ENCODE peak calls at places on chromosomes 11 and 22, in seven cellular contexts. One of them, this sample, is unnamed.

GRCh38 chr11:119194811-119195210 is 9.5 kb downstream of the NHERF4 start:
- DNase-seq in body of pancreas: no peak
- DNase-seq in right cardiac atrium: no peak
- DNase-seq in SJSA1: no peak
- DNase-seq in right atrium auricular region: no peak
- DNase-seq in GM23338: no peak
- DNase-seq in ovary: no peak
- DNase-seq in this sample: no peak

GRCh38 chr11:90756617-90757016 is 533.8 kb upstream of the CHORDC1 start:
- DNase-seq in body of pancreas: no peak
- DNase-seq in right cardiac atrium: no peak
- DNase-seq in SJSA1: no peak
- DNase-seq in right atrium auricular region: no peak
- DNase-seq in GM23338: no peak
- DNase-seq in ovary: no peak
- DNase-seq in this sample: no peak

GRCh38 chr22:25478573-25478972 is 85.9 kb upstream of the GRK3 start:
- DNase-seq in body of pancreas: no peak
- DNase-seq in right cardiac atrium: no peak
- DNase-seq in SJSA1: no peak
- DNase-seq in right atrium auricular region: no peak
- DNase-seq in GM23338: no peak
- DNase-seq in ovary: no peak
- DNase-seq in this sample: no peak

GRCh38 chr22:44395116-44396005 is 82.6 kb upstream of the SHISAL1 start:
- DNase-seq in body of pancreas: no peak
- DNase-seq in right cardiac atrium: no peak
- DNase-seq in SJSA1: no peak
- DNase-seq in right atrium auricular region: peak
- DNase-seq in GM23338: no peak
- DNase-seq in ovary: peak
- DNase-seq in this sample: no peak

GRCh38 chr11:22752908-22753310 is 76.7 kb downstream of the SVIP start:
- DNase-seq in body of pancreas: no peak
- DNase-seq in right cardiac atrium: no peak
- DNase-seq in SJSA1: no peak
- DNase-seq in right atrium auricular region: no peak
- DNase-seq in GM23338: no peak
- DNase-seq in ovary: no peak
- DNase-seq in this sample: no peak

GRCh38 chr11:1038921-1039320 is 2.4 kb upstream of the MUC6 start:
- DNase-seq in body of pancreas: no peak
- DNase-seq in right cardiac atrium: peak
- DNase-seq in SJSA1: no peak
- DNase-seq in right atrium auricular region: no peak
- DNase-seq in GM23338: no peak
- DNase-seq in ovary: no peak
- DNase-seq in this sample: no peak

GRCh38 chr11:68206211-68206610 is 6.9 kb downstream of the KMT5B start:
- DNase-seq in body of pancreas: peak
- DNase-seq in right cardiac atrium: no peak
- DNase-seq in SJSA1: peak
- DNase-seq in right atrium auricular region: no peak
- DNase-seq in GM23338: peak
- DNase-seq in ovary: no peak
- DNase-seq in this sample: no peak

GRCh38 chr11:27388869-27389268 is 25.9 kb upstream of the CCDC34 start:
- DNase-seq in body of pancreas: no peak
- DNase-seq in right cardiac atrium: no peak
- DNase-seq in SJSA1: no peak
- DNase-seq in right atrium auricular region: no peak
- DNase-seq in GM23338: no peak
- DNase-seq in ovary: no peak
- DNase-seq in this sample: no peak

GRCh38 chr11:75323609-75324008 is 27.9 kb downstream of the ARRB1 start:
- DNase-seq in body of pancreas: peak
- DNase-seq in right cardiac atrium: peak
- DNase-seq in SJSA1: no peak
- DNase-seq in right atrium auricular region: no peak
- DNase-seq in GM23338: no peak
- DNase-seq in ovary: no peak
- DNase-seq in this sample: no peak

GRCh38 chr11:67027483-67027930 is 4.6 kb downstream of the SYT12 start:
- DNase-seq in body of pancreas: no peak
- DNase-seq in right cardiac atrium: no peak
- DNase-seq in SJSA1: no peak
- DNase-seq in right atrium auricular region: no peak
- DNase-seq in GM23338: no peak
- DNase-seq in ovary: no peak
- DNase-seq in this sample: no peak

GRCh38 chr11:34602245-34602644 is 18.6 kb upstream of the EHF start:
- DNase-seq in body of pancreas: peak
- DNase-seq in right cardiac atrium: no peak
- DNase-seq in SJSA1: no peak
- DNase-seq in right atrium auricular region: no peak
- DNase-seq in GM23338: no peak
- DNase-seq in ovary: no peak
- DNase-seq in this sample: no peak

GRCh38 chr11:72871089-72871488 is 56.9 kb downstream of the ATG16L2 start:
- DNase-seq in body of pancreas: no peak
- DNase-seq in right cardiac atrium: no peak
- DNase-seq in SJSA1: no peak
- DNase-seq in right atrium auricular region: no peak
- DNase-seq in GM23338: no peak
- DNase-seq in ovary: no peak
- DNase-seq in this sample: no peak

GRCh38 chr22:49101873-49102272 is 725.8 kb downstream of the BRD1 start:
- DNase-seq in body of pancreas: no peak
- DNase-seq in right cardiac atrium: no peak
- DNase-seq in SJSA1: no peak
- DNase-seq in right atrium auricular region: no peak
- DNase-seq in GM23338: no peak
- DNase-seq in ovary: no peak
- DNase-seq in this sample: no peak

GRCh38 chr22:50620861-50621490 is 7.0 kb downstream of the ARSA start:
- DNase-seq in body of pancreas: no peak
- DNase-seq in right cardiac atrium: no peak
- DNase-seq in SJSA1: no peak
- DNase-seq in right atrium auricular region: no peak
- DNase-seq in GM23338: no peak
- DNase-seq in ovary: no peak
- DNase-seq in this sample: no peak
- H3K4me3 ChIP-seq in body of pancreas: no peak
- H3K4me3 ChIP-seq in right cardiac atrium: no peak
- H3K4me3 ChIP-seq in SJSA1: no peak
- H3K4me3 ChIP-seq in right atrium auricular region: no peak
- H3K4me3 ChIP-seq in GM23338: peak
- H3K4me3 ChIP-seq in ovary: no peak
- H3K4me3 ChIP-seq in this sample: peak

GRCh38 chr11:36557991-36558390 is 9.8 kb upstream of the RAG1 start:
- DNase-seq in body of pancreas: no peak
- DNase-seq in right cardiac atrium: no peak
- DNase-seq in SJSA1: no peak
- DNase-seq in right atrium auricular region: no peak
- DNase-seq in GM23338: no peak
- DNase-seq in ovary: no peak
- DNase-seq in this sample: no peak
- H3K27ac ChIP-seq in body of pancreas: no peak
- H3K27ac ChIP-seq in right cardiac atrium: no peak
- H3K27ac ChIP-seq in SJSA1: no peak
- H3K27ac ChIP-seq in right atrium auricular region: no peak
- H3K27ac ChIP-seq in GM23338: no peak
- H3K27ac ChIP-seq in ovary: no peak
- H3K27ac ChIP-seq in this sample: no peak

GRCh38 chr11:86804871-86805415 is 4.6 kb downstream of the PRSS23 start:
- DNase-seq in body of pancreas: no peak
- DNase-seq in right cardiac atrium: no peak
- DNase-seq in SJSA1: no peak
- DNase-seq in right atrium auricular region: no peak
- DNase-seq in GM23338: no peak
- DNase-seq in ovary: no peak
- DNase-seq in this sample: no peak

GRCh38 chr11:86803136-86803535 is 2.8 kb downstream of the PRSS23 start:
- DNase-seq in body of pancreas: no peak
- DNase-seq in right cardiac atrium: no peak
- DNase-seq in SJSA1: no peak
- DNase-seq in right atrium auricular region: no peak
- DNase-seq in GM23338: no peak
- DNase-seq in ovary: no peak
- DNase-seq in this sample: no peak

GRCh38 chr11:86802601-86803051 is 2.3 kb downstream of the PRSS23 start:
- DNase-seq in body of pancreas: peak
- DNase-seq in right cardiac atrium: no peak
- DNase-seq in SJSA1: peak
- DNase-seq in right atrium auricular region: no peak
- DNase-seq in GM23338: peak
- DNase-seq in ovary: no peak
- DNase-seq in this sample: no peak

GRCh38 chr11:86802146-86802545 is 1.8 kb downstream of the PRSS23 start:
- DNase-seq in body of pancreas: no peak
- DNase-seq in right cardiac atrium: no peak
- DNase-seq in SJSA1: no peak
- DNase-seq in right atrium auricular region: no peak
- DNase-seq in GM23338: no peak
- DNase-seq in ovary: no peak
- DNase-seq in this sample: no peak

DNA sequence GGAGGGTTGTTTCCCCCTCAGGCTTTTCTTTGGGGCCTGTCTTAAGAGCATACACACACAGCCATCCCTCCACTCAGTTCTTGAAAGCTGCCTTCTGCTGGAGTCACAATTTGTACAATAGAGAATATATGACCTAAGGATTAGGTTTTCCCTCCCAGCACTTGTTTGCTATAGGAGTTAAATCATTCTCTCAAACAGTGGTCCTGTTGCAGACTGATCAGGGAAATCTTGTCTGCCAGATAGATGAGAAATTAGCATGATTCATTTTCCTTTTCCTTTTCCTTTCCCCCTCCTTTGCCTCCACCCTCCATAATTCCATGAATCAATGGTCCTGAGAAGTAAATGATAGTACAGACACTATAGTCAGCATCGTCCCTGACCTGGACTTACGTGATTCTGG is 3.3 kb downstream of the PRSS23 start:
- DNase-seq in body of pancreas: no peak
- DNase-seq in right cardiac atrium: no peak
- DNase-seq in SJSA1: no peak
- DNase-seq in right atrium auricular region: no peak
- DNase-seq in GM23338: no peak
- DNase-seq in ovary: no peak
- DNase-seq in this sample: no peak
- H3K4me3 ChIP-seq in body of pancreas: no peak
- H3K4me3 ChIP-seq in right cardiac atrium: no peak
- H3K4me3 ChIP-seq in SJSA1: no peak
- H3K4me3 ChIP-seq in right atrium auricular region: no peak
- H3K4me3 ChIP-seq in GM23338: no peak
- H3K4me3 ChIP-seq in ovary: no peak
- H3K4me3 ChIP-seq in this sample: no peak

GRCh38 chr22:27783436-27784098 is 18.0 kb downstream of the MN1 start:
- DNase-seq in body of pancreas: no peak
- DNase-seq in right cardiac atrium: peak
- DNase-seq in SJSA1: no peak
- DNase-seq in right atrium auricular region: no peak
- DNase-seq in GM23338: no peak
- DNase-seq in ovary: no peak
- DNase-seq in this sample: no peak
- H3K27ac ChIP-seq in body of pancreas: no peak
- H3K27ac ChIP-seq in right cardiac atrium: no peak
- H3K27ac ChIP-seq in SJSA1: no peak
- H3K27ac ChIP-seq in right atrium auricular region: peak
- H3K27ac ChIP-seq in GM23338: peak
- H3K27ac ChIP-seq in ovary: peak
- H3K27ac ChIP-seq in this sample: peak

GRCh38 chr22:30302810-30303138 is 13.5 kb upstream of the CASTOR1 start:
- DNase-seq in body of pancreas: no peak
- DNase-seq in right cardiac atrium: no peak
- DNase-seq in SJSA1: no peak
- DNase-seq in right atrium auricular region: no peak
- DNase-seq in GM23338: no peak
- DNase-seq in ovary: no peak
- DNase-seq in this sample: no peak

GRCh38 chr22:30306629-30307016 is 17.3 kb upstream of the CASTOR1 start:
- DNase-seq in body of pancreas: no peak
- DNase-seq in right cardiac atrium: no peak
- DNase-seq in SJSA1: no peak
- DNase-seq in right atrium auricular region: no peak
- DNase-seq in GM23338: no peak
- DNase-seq in ovary: no peak
- DNase-seq in this sample: no peak

GRCh38 chr22:30305906-30306628 is 16.8 kb upstream of the CASTOR1 start:
- DNase-seq in body of pancreas: no peak
- DNase-seq in right cardiac atrium: no peak
- DNase-seq in SJSA1: no peak
- DNase-seq in right atrium auricular region: no peak
- DNase-seq in GM23338: no peak
- DNase-seq in ovary: no peak
- DNase-seq in this sample: no peak

GRCh38 chr22:30305519-30305905 is 16.2 kb upstream of the CASTOR1 start:
- DNase-seq in body of pancreas: peak
- DNase-seq in right cardiac atrium: peak
- DNase-seq in SJSA1: no peak
- DNase-seq in right atrium auricular region: peak
- DNase-seq in GM23338: no peak
- DNase-seq in ovary: no peak
- DNase-seq in this sample: no peak

GRCh38 chr22:30304495-30305244 is 15.4 kb upstream of the CASTOR1 start:
- DNase-seq in body of pancreas: peak
- DNase-seq in right cardiac atrium: peak
- DNase-seq in SJSA1: no peak
- DNase-seq in right atrium auricular region: no peak
- DNase-seq in GM23338: no peak
- DNase-seq in ovary: no peak
- DNase-seq in this sample: no peak
- H3K4me3 ChIP-seq in body of pancreas: no peak
- H3K4me3 ChIP-seq in right cardiac atrium: no peak
- H3K4me3 ChIP-seq in SJSA1: no peak
- H3K4me3 ChIP-seq in right atrium auricular region: no peak
- H3K4me3 ChIP-seq in GM23338: no peak
- H3K4me3 ChIP-seq in ovary: no peak
- H3K4me3 ChIP-seq in this sample: no peak

This sample was measured in dorsolateral prefrontal cortex.